ENCODE peak calls at places on chromosomes 1 and 21, in five cellular contexts. F is AG04449, M is colonic mucosa, P is fibroblast of mammary gland, D is left ventricle myocardium inferior. L is an unnamed sample.
A peak's percentile ranks its signal among the peaks of the same experiment; 100 is the strongest.

GRCh38 chr1:94966033-94966432 is 39.1 kb upstream of the CNN3 start:
- DNase-seq in F (no peak), M (no peak), P (no peak), D (no peak), L (no peak)

GRCh38 chr1:182802006-182802798 is 12.6 kb downstream of the NPL start:
- DNase-seq in F (no peak), M (no peak), P (no peak), D (no peak), L (no peak)

GRCh38 chr1:100769906-100770646 is 50.5 kb downstream of the VCAM1 start:
- DNase-seq in F (no peak), M (no peak), P (no peak), D (no peak), L (no peak)

GRCh38 chr1:41754540-41754939 is 164.2 kb downstream of the HIVEP3 start:
- DNase-seq in F (no peak), M (no peak), P (no peak), D (no peak), L (no peak)

GRCh38 chr21:19510653-19511052 is 1107.1 kb upstream of the TMPRSS15 start:
- DNase-seq in F (no peak), M (no peak), P (no peak), D (no peak), L (no peak)

GRCh38 chr1:29551123-29551522 is 314.8 kb downstream of the PTPRU start:
- DNase-seq in F (no peak), M (no peak), P (no peak), D (no peak), L (no peak)

GRCh38 chr1:94180650-94181049 is 56.7 kb downstream of the ARHGAP29 start:
- DNase-seq in F (no peak), M (no peak), P (no peak), D (no peak), L (no peak)

GRCh38 chr1:65429078-65429477 is 8.6 kb downstream of the LEPR start:
- DNase-seq in F (no peak), M (no peak), P (no peak), D (no peak), L (no peak)

GRCh38 chr1:6953874-6954502 is 168.7 kb downstream of the CAMTA1 start:
- DNase-seq in F (no peak), M (no peak), P (no peak), D (no peak), L (no peak)

GRCh38 chr1:212651521-212651920 is 43.0 kb downstream of the ATF3 start:
- DNase-seq in F (no peak), M (no peak), P (peak; percentile 75), D (no peak), L (no peak)

GRCh38 chr1:56806804-56807203 is 12.4 kb downstream of the FYB2 start:
- DNase-seq in F (no peak), M (peak; percentile 24), P (no peak), D (no peak), L (no peak)

GRCh38 chr1:9437931-9438330 is 101.3 kb upstream of the SLC25A33 start:
- DNase-seq in F (no peak), M (peak; percentile 38), P (peak; percentile 85), D (peak; percentile 47), L (no peak)

GRCh38 chr1:172117800-172118199 is 276.5 kb downstream of the DNM3 start:
- DNase-seq in F (no peak), M (no peak), P (no peak), D (no peak), L (no peak)

DNA sequence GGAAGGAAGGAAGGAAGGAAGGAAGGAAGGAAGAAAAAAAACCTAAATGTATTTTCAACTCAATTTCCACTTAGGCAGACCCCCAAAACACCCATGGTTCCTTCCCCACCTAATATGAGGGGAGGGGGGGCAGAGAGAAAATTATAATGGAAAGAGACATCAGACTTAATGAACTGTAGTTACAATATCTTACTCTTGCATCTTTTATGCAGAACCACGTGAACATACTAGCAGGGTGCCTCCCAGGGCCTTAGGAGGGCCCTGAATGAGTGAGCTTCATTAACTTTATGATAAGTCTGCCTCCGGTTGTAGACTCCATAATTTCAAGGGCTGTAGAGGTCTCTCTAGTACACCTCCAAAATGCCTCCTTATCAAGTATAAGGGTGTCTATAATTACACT is 11.3 kb upstream of the KIRREL1 start:
- DNase-seq in F (no peak), M (no peak), P (no peak), D (no peak), L (no peak)
- TF ChIP-seq CTCF in F (no peak), M (no peak), P (no peak), D (no peak), L (no peak)

GRCh38 chr1:36397378-36398230 is at the start of gene LSM10:
- DNase-seq in F (peak; percentile 44), M (peak; percentile 97), P (peak; percentile 92), D (peak; percentile 94), L (no peak)

GRCh38 chr1:36398370-36398977 is 766 bp upstream of the LSM10 start:
- DNase-seq in F (no peak), M (no peak), P (no peak), D (no peak), L (no peak)

GRCh38 chr1:36401602-36402517 is 4.2 kb upstream of the LSM10 start:
- DNase-seq in F (no peak), M (no peak), P (no peak), D (no peak), L (no peak)

GRCh38 chr1:36400514-36400824 is 2.8 kb upstream of the LSM10 start:
- DNase-seq in F (no peak), M (no peak), P (no peak), D (no peak), L (no peak)

GRCh38 chr1:36400825-36401601 is 3.3 kb upstream of the LSM10 start:
- DNase-seq in F (no peak), M (peak; percentile 67), P (peak; percentile 87), D (peak; percentile 73), L (no peak)
- H3K4me3 ChIP-seq in F (no peak overlapping the region), M (peak overlapping the region; percentile 9), P (peak overlapping the region; percentile 48), D (peak overlapping the region; percentile 38), L (no peak overlapping the region)

GRCh38 chr21:27476696-27477095 is 509.8 kb upstream of the ADAMTS5 start:
- DNase-seq in F (peak; percentile 19), M (no peak), P (peak; percentile 68), D (no peak), L (no peak)
- TF ChIP-seq CTCF in F (peak; percentile 47), M (peak; percentile 40), P (peak; percentile 84), D (peak; percentile 72), L (peak; percentile 54)

GRCh38 chr1:24713176-24713575 is 32.1 kb upstream of the CLIC4 start:
- DNase-seq in F (no peak), M (no peak), P (no peak), D (no peak), L (no peak)

GRCh38 chr1:24709748-24710416 is 35.4 kb upstream of the CLIC4 start:
- DNase-seq in F (no peak), M (no peak), P (no peak), D (no peak), L (no peak)

GRCh38 chr1:24713736-24714135 is 31.5 kb upstream of the CLIC4 start:
- DNase-seq in F (no peak), M (no peak), P (no peak), D (no peak), L (no peak)

GRCh38 chr1:24708938-24709337 is 36.3 kb upstream of the CLIC4 start:
- DNase-seq in F (no peak), M (no peak), P (no peak), D (no peak), L (no peak)

DNA sequence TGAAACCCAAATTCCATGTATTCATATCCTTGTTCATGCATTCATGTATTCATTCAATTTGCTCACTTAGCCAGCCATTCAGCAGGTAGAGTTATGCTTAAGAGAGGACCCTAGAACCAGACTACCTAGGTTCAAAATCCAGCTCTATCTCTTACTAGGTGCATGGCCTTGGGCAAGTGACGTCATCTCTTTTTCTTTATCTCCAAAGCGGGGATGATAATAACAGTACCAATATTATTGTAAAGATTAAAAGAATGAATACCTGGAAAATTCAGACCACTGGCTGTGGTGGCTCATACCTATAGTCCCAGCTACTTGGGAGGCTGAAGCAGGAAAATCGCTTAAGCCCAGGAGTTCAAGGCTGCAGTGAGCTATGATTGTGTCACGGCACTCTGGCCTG is 33.9 kb upstream of the CLIC4 start:
- DNase-seq in F (no peak), M (no peak), P (no peak), D (no peak), L (no peak)
- H3K4me3 ChIP-seq in F (no peak overlapping the region), M (no peak overlapping the region), P (no peak overlapping the region), D (no peak overlapping the region), L (no peak overlapping the region)

DNA sequence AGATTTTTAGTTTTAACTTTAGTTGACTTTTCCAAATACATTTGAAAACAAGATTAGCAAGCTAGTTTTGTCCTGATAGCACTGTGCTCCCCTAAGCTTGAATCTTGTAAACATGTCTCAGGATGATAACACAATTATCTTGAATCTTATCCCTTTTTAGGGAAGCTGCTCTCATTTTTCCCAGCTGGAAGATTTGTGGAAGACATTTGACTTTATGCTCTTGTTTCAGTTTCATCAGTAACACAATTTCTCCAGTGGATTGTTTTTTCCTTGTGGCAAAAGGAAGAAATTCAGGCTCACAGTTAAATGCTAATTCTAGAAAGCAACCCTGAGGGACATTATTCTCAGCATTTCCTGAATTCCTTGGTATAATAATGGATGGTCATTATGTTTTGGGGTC is 88.8 kb downstream of the CDC7 start:
- DNase-seq in F (no peak), M (no peak), P (no peak), D (no peak), L (no peak)
- TF ChIP-seq CTCF in F (no peak), M (no peak), P (no peak), D (peak; percentile 25), L (no peak)

L was measured in epithelial cell of proximal tubule.